ENCODE peak calls at places on chromosomes 12 and 14, in nine cellular contexts. One of them, this sample, is unnamed.

GRCh38 chr14:27553820-27554219 is 956.0 kb upstream of the NOVA1 start:
- DNase-seq in lower leg skin: no peak
- DNase-seq in AG04449: no peak
- DNase-seq in endothelial cell: no peak
- DNase-seq in fibroblast of mammary gland: peak
- DNase-seq in foreskin keratinocyte: peak
- DNase-seq in heart left ventricle: no peak
- DNase-seq in progenitor cell of endocrine pancreas: no peak
- DNase-seq in left ventricle myocardium inferior: no peak
- DNase-seq in this sample: no peak

GRCh38 chr12:128654462-128654861 is 169.3 kb downstream of the SLC15A4 start:
- DNase-seq in lower leg skin: no peak
- DNase-seq in AG04449: no peak
- DNase-seq in endothelial cell: no peak
- DNase-seq in fibroblast of mammary gland: no peak
- DNase-seq in foreskin keratinocyte: no peak
- DNase-seq in heart left ventricle: no peak
- DNase-seq in progenitor cell of endocrine pancreas: no peak
- DNase-seq in left ventricle myocardium inferior: no peak
- DNase-seq in this sample: no peak

GRCh38 chr12:54859502-54859901 is 5.2 kb downstream of the MUCL1 start:
- DNase-seq in lower leg skin: no peak
- DNase-seq in AG04449: no peak
- DNase-seq in endothelial cell: no peak
- DNase-seq in fibroblast of mammary gland: no peak
- DNase-seq in foreskin keratinocyte: no peak
- DNase-seq in heart left ventricle: no peak
- DNase-seq in progenitor cell of endocrine pancreas: no peak
- DNase-seq in left ventricle myocardium inferior: no peak
- DNase-seq in this sample: no peak

GRCh38 chr14:100875126-100875525 is 28.4 kb downstream of the RTL1 start:
- DNase-seq in lower leg skin: no peak
- DNase-seq in AG04449: no peak
- DNase-seq in endothelial cell: no peak
- DNase-seq in fibroblast of mammary gland: no peak
- DNase-seq in foreskin keratinocyte: no peak
- DNase-seq in heart left ventricle: peak
- DNase-seq in progenitor cell of endocrine pancreas: no peak
- DNase-seq in left ventricle myocardium inferior: peak
- DNase-seq in this sample: no peak

GRCh38 chr12:124796303-124796957 is 67.2 kb downstream of the SCARB1 start:
- DNase-seq in lower leg skin: no peak
- DNase-seq in AG04449: no peak
- DNase-seq in endothelial cell: no peak
- DNase-seq in fibroblast of mammary gland: no peak
- DNase-seq in foreskin keratinocyte: no peak
- DNase-seq in heart left ventricle: no peak
- DNase-seq in progenitor cell of endocrine pancreas: no peak
- DNase-seq in left ventricle myocardium inferior: no peak
- DNase-seq in this sample: no peak

GRCh38 chr12:6772331-6772695 is at the start of gene LAG3:
- DNase-seq in lower leg skin: no peak
- DNase-seq in AG04449: no peak
- DNase-seq in endothelial cell: no peak
- DNase-seq in fibroblast of mammary gland: no peak
- DNase-seq in foreskin keratinocyte: no peak
- DNase-seq in heart left ventricle: no peak
- DNase-seq in progenitor cell of endocrine pancreas: no peak
- DNase-seq in left ventricle myocardium inferior: no peak
- DNase-seq in this sample: no peak

GRCh38 chr12:54304187-54304810 is 3.5 kb upstream of the NFE2 start:
- DNase-seq in lower leg skin: peak
- DNase-seq in AG04449: no peak
- DNase-seq in endothelial cell: peak
- DNase-seq in fibroblast of mammary gland: no peak
- DNase-seq in foreskin keratinocyte: no peak
- DNase-seq in heart left ventricle: peak
- DNase-seq in progenitor cell of endocrine pancreas: no peak
- DNase-seq in left ventricle myocardium inferior: peak
- DNase-seq in this sample: no peak

GRCh38 chr14:50399251-50400032 is 2.8 kb upstream of the CDKL1 start:
- DNase-seq in lower leg skin: no peak
- DNase-seq in AG04449: no peak
- DNase-seq in endothelial cell: no peak
- DNase-seq in fibroblast of mammary gland: peak
- DNase-seq in foreskin keratinocyte: no peak
- DNase-seq in heart left ventricle: no peak
- DNase-seq in progenitor cell of endocrine pancreas: no peak
- DNase-seq in left ventricle myocardium inferior: no peak
- DNase-seq in this sample: no peak

GRCh38 chr12:24596768-24597388 is 352.0 kb downstream of the BCAT1 start:
- DNase-seq in lower leg skin: no peak
- DNase-seq in AG04449: no peak
- DNase-seq in endothelial cell: no peak
- DNase-seq in fibroblast of mammary gland: peak
- DNase-seq in foreskin keratinocyte: peak
- DNase-seq in heart left ventricle: no peak
- DNase-seq in progenitor cell of endocrine pancreas: no peak
- DNase-seq in left ventricle myocardium inferior: no peak
- DNase-seq in this sample: no peak

GRCh38 chr12:64160021-64160717 is 61.9 kb downstream of the KICS2 start:
- DNase-seq in lower leg skin: no peak
- DNase-seq in AG04449: no peak
- DNase-seq in endothelial cell: no peak
- DNase-seq in fibroblast of mammary gland: peak
- DNase-seq in foreskin keratinocyte: no peak
- DNase-seq in heart left ventricle: no peak
- DNase-seq in progenitor cell of endocrine pancreas: no peak
- DNase-seq in left ventricle myocardium inferior: no peak
- DNase-seq in this sample: no peak

GRCh38 chr12:93591137-93591868 is 18.8 kb downstream of the SOCS2 start:
- DNase-seq in lower leg skin: peak
- DNase-seq in AG04449: no peak
- DNase-seq in endothelial cell: peak
- DNase-seq in fibroblast of mammary gland: peak
- DNase-seq in foreskin keratinocyte: peak
- DNase-seq in heart left ventricle: peak
- DNase-seq in progenitor cell of endocrine pancreas: peak
- DNase-seq in left ventricle myocardium inferior: peak
- DNase-seq in this sample: peak

GRCh38 chr12:76158518-76159321 is 74.2 kb upstream of the NAP1L1 start:
- DNase-seq in lower leg skin: peak
- DNase-seq in AG04449: peak
- DNase-seq in endothelial cell: peak
- DNase-seq in fibroblast of mammary gland: peak
- DNase-seq in foreskin keratinocyte: peak
- DNase-seq in heart left ventricle: no peak
- DNase-seq in progenitor cell of endocrine pancreas: peak
- DNase-seq in left ventricle myocardium inferior: no peak
- DNase-seq in this sample: peak

GRCh38 chr12:119710941-119711551 is 43.1 kb downstream of the PRKAB1 start:
- DNase-seq in lower leg skin: no peak
- DNase-seq in AG04449: no peak
- DNase-seq in endothelial cell: no peak
- DNase-seq in fibroblast of mammary gland: no peak
- DNase-seq in foreskin keratinocyte: no peak
- DNase-seq in heart left ventricle: no peak
- DNase-seq in progenitor cell of endocrine pancreas: no peak
- DNase-seq in left ventricle myocardium inferior: no peak
- DNase-seq in this sample: no peak

GRCh38 chr14:47270715-47271114 is 404.7 kb downstream of the MDGA2 start:
- DNase-seq in lower leg skin: no peak
- DNase-seq in AG04449: no peak
- DNase-seq in endothelial cell: no peak
- DNase-seq in fibroblast of mammary gland: no peak
- DNase-seq in foreskin keratinocyte: no peak
- DNase-seq in heart left ventricle: no peak
- DNase-seq in progenitor cell of endocrine pancreas: no peak
- DNase-seq in left ventricle myocardium inferior: no peak
- DNase-seq in this sample: no peak

GRCh38 chr12:75714462-75715322 is 203.3 kb upstream of the KRR1 start:
- DNase-seq in lower leg skin: no peak
- DNase-seq in AG04449: no peak
- DNase-seq in endothelial cell: no peak
- DNase-seq in fibroblast of mammary gland: no peak
- DNase-seq in foreskin keratinocyte: peak
- DNase-seq in heart left ventricle: no peak
- DNase-seq in progenitor cell of endocrine pancreas: no peak
- DNase-seq in left ventricle myocardium inferior: no peak
- DNase-seq in this sample: no peak

DNA sequence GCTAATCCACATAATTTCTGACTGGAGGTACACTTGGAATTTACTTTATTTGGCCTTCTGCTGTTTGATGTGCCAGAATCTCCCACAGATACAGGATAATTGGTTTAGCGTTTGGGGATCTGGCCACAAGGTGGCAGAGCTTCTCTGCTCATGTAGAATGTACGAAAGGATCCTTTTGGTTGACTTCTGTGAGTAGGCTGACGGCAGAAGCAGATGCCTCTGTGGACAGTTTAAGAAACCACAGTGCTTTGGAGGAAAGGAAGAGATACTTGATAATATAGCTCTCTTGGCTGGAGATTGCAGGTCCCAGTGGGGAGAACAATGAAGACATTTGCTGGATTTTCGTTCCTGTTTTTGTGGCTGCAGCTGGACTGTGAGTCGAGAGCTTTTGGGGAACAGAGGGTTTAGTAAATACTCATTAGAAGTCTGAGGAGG is 75.3 kb upstream of the OR4E1 start:
- DNase-seq in lower leg skin: no peak
- DNase-seq in AG04449: no peak
- DNase-seq in endothelial cell: peak
- DNase-seq in fibroblast of mammary gland: peak
- DNase-seq in foreskin keratinocyte: peak
- DNase-seq in heart left ventricle: no peak
- DNase-seq in progenitor cell of endocrine pancreas: peak
- DNase-seq in left ventricle myocardium inferior: peak
- DNase-seq in this sample: peak
- TF ChIP-seq CTCF in lower leg skin: no peak
- TF ChIP-seq CTCF in AG04449: no peak
- TF ChIP-seq CTCF in endothelial cell: peak
- TF ChIP-seq CTCF in fibroblast of mammary gland: peak
- TF ChIP-seq CTCF in foreskin keratinocyte: peak
- TF ChIP-seq CTCF in heart left ventricle: peak
- TF ChIP-seq CTCF in progenitor cell of endocrine pancreas: peak
- TF ChIP-seq CTCF in left ventricle myocardium inferior: peak
- TF ChIP-seq CTCF in this sample: peak

GRCh38 chr14:104973215-104974145 is 4.7 kb downstream of the AHNAK2 start:
- DNase-seq in lower leg skin: peak
- DNase-seq in AG04449: peak
- DNase-seq in endothelial cell: no peak
- DNase-seq in fibroblast of mammary gland: peak
- DNase-seq in foreskin keratinocyte: peak
- DNase-seq in heart left ventricle: peak
- DNase-seq in progenitor cell of endocrine pancreas: no peak
- DNase-seq in left ventricle myocardium inferior: peak
- DNase-seq in this sample: peak
- TF ChIP-seq CTCF in lower leg skin: no peak
- TF ChIP-seq CTCF in AG04449: no peak
- TF ChIP-seq CTCF in endothelial cell: no peak
- TF ChIP-seq CTCF in fibroblast of mammary gland: no peak
- TF ChIP-seq CTCF in foreskin keratinocyte: no peak
- TF ChIP-seq CTCF in heart left ventricle: no peak
- TF ChIP-seq CTCF in progenitor cell of endocrine pancreas: no peak
- TF ChIP-seq CTCF in left ventricle myocardium inferior: no peak
- TF ChIP-seq CTCF in this sample: no peak

GRCh38 chr12:2058837-2059236 is 6.0 kb downstream of the CACNA1C start:
- DNase-seq in lower leg skin: no peak
- DNase-seq in AG04449: no peak
- DNase-seq in endothelial cell: no peak
- DNase-seq in fibroblast of mammary gland: no peak
- DNase-seq in foreskin keratinocyte: no peak
- DNase-seq in heart left ventricle: no peak
- DNase-seq in progenitor cell of endocrine pancreas: no peak
- DNase-seq in left ventricle myocardium inferior: no peak
- DNase-seq in this sample: no peak

GRCh38 chr12:2053675-2054070 is 886 bp downstream of the CACNA1C start:
- DNase-seq in lower leg skin: no peak
- DNase-seq in AG04449: no peak
- DNase-seq in endothelial cell: peak
- DNase-seq in fibroblast of mammary gland: peak
- DNase-seq in foreskin keratinocyte: no peak
- DNase-seq in heart left ventricle: no peak
- DNase-seq in progenitor cell of endocrine pancreas: no peak
- DNase-seq in left ventricle myocardium inferior: peak
- DNase-seq in this sample: peak

GRCh38 chr12:2057793-2058408 is 5.1 kb downstream of the CACNA1C start:
- DNase-seq in lower leg skin: no peak
- DNase-seq in AG04449: no peak
- DNase-seq in endothelial cell: no peak
- DNase-seq in fibroblast of mammary gland: no peak
- DNase-seq in foreskin keratinocyte: no peak
- DNase-seq in heart left ventricle: no peak
- DNase-seq in progenitor cell of endocrine pancreas: no peak
- DNase-seq in left ventricle myocardium inferior: no peak
- DNase-seq in this sample: no peak

GRCh38 chr12:2054091-2055018 is 1.6 kb downstream of the CACNA1C start:
- DNase-seq in lower leg skin: no peak
- DNase-seq in AG04449: no peak
- DNase-seq in endothelial cell: no peak
- DNase-seq in fibroblast of mammary gland: no peak
- DNase-seq in foreskin keratinocyte: no peak
- DNase-seq in heart left ventricle: no peak
- DNase-seq in progenitor cell of endocrine pancreas: no peak
- DNase-seq in left ventricle myocardium inferior: no peak
- DNase-seq in this sample: peak

DNA sequence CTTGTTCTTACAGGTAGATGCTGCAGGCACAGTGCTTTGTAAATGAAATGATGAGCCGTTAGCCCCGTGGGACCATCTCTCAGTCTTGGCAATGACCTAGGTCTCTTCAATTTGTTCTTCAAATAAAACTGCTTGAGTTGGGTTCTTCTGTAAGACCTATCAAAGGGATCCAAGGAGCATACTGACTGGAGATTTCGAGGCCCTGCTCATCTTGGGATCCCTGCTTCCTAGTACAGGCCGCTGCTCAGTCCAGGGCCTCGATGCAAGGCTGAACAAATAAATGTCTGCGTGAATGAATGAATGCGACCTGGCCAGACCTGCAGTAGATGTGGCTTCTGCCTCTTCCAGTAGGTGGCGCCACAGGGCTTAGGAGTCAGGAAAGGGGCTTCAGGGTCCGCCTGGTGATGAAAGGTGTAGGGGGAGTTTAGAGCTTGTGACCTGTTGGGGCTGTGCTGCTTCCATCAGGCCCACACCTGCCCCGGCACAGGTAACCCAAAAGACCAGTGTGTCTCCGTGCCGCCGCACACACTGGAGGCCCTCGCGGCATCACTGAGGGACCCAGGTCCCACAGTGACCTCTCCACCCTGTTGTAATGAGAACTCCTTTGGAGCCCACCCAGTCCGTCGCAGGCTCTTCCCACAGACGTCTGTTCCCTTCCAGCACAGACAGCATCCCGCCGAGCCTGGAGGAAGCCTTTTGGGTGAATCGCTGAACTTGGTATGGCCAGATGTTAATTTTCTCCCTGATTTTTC is 4.4 kb downstream of the CACNA1C start:
- DNase-seq in lower leg skin: no peak
- DNase-seq in AG04449: no peak
- DNase-seq in endothelial cell: peak
- DNase-seq in fibroblast of mammary gland: peak
- DNase-seq in foreskin keratinocyte: no peak
- DNase-seq in heart left ventricle: peak
- DNase-seq in progenitor cell of endocrine pancreas: peak
- DNase-seq in left ventricle myocardium inferior: peak
- DNase-seq in this sample: peak
- TF ChIP-seq CTCF in lower leg skin: no peak
- TF ChIP-seq CTCF in AG04449: peak
- TF ChIP-seq CTCF in endothelial cell: peak
- TF ChIP-seq CTCF in fibroblast of mammary gland: peak
- TF ChIP-seq CTCF in foreskin keratinocyte: peak
- TF ChIP-seq CTCF in heart left ventricle: peak
- TF ChIP-seq CTCF in progenitor cell of endocrine pancreas: peak
- TF ChIP-seq CTCF in left ventricle myocardium inferior: peak
- TF ChIP-seq CTCF in this sample: peak

GRCh38 chr14:93970589-93970966 is 5.8 kb downstream of the ASB2 start:
- DNase-seq in lower leg skin: no peak
- DNase-seq in AG04449: no peak
- DNase-seq in endothelial cell: no peak
- DNase-seq in fibroblast of mammary gland: no peak
- DNase-seq in foreskin keratinocyte: no peak
- DNase-seq in heart left ventricle: no peak
- DNase-seq in progenitor cell of endocrine pancreas: no peak
- DNase-seq in left ventricle myocardium inferior: no peak
- DNase-seq in this sample: no peak
- TF ChIP-seq CTCF in lower leg skin: no peak
- TF ChIP-seq CTCF in AG04449: peak
- TF ChIP-seq CTCF in endothelial cell: no peak
- TF ChIP-seq CTCF in fibroblast of mammary gland: peak
- TF ChIP-seq CTCF in foreskin keratinocyte: peak
- TF ChIP-seq CTCF in heart left ventricle: no peak
- TF ChIP-seq CTCF in progenitor cell of endocrine pancreas: peak
- TF ChIP-seq CTCF in left ventricle myocardium inferior: peak
- TF ChIP-seq CTCF in this sample: no peak